ENCODE peak calls at places on chromosomes 16 and 17, in six cellular contexts. X, D, W, Y, I and B are unnamed samples.

GRCh38 chr16:64242510-64242909 is 879.4 kb downstream of the CDH11 start:
- DNase-seq in D (no peak), W (no peak), I (peak), X (no peak), Y (no peak), B (no peak)

GRCh38 chr16:363110-364090 is 6.9 kb downstream of the MRPL28 start:
- DNase-seq in X (no peak), D (no peak), W (no peak), Y (no peak), I (no peak), B (no peak)

GRCh38 chr17:75367312-75367711 is 38.2 kb downstream of the GRB2 start:
- DNase-seq in X (no peak), Y (no peak), W (no peak), I (no peak), D (peak), B (no peak)

GRCh38 chr17:30716461-30717289 is 107.8 kb downstream of the CRLF3 start:
- DNase-seq in I (no peak), W (no peak), Y (no peak), D (peak), X (no peak), B (no peak)

GRCh38 chr17:77328823-77329740 is 188.3 kb downstream of the SEC14L1 start:
- DNase-seq in I (peak), W (no peak), Y (no peak), X (no peak), D (no peak), B (no peak)

GRCh38 chr17:2798188-2798587 is 1.9 kb downstream of the RAP1GAP2 start:
- DNase-seq in X (no peak), D (no peak), Y (no peak), I (no peak), W (no peak), B (no peak)

GRCh38 chr17:21008516-21008915 is 34.3 kb downstream of the USP22 start:
- DNase-seq in I (no peak), Y (no peak), X (no peak), D (no peak), W (no peak), B (no peak)

GRCh38 chr17:54900457-54901229 is at the start of gene TOM1L1:
- DNase-seq in Y (peak), D (peak), I (peak), X (peak), W (no peak), B (no peak)

GRCh38 chr17:47465165-47465564 is 65.7 kb upstream of the NPEPPS start:
- DNase-seq in D (no peak), Y (no peak), I (no peak), X (no peak), W (no peak), B (no peak)

GRCh38 chr17:47633996-47634395 is 15.7 kb upstream of the KPNB1 start:
- DNase-seq in W (no peak), X (no peak), Y (no peak), D (no peak), I (no peak), B (no peak)

GRCh38 chr16:68367034-68367433 is 56.2 kb downstream of the PRMT7 start:
- DNase-seq in I (no peak), X (peak), W (peak), Y (peak), D (peak), B (no peak)

DNA sequence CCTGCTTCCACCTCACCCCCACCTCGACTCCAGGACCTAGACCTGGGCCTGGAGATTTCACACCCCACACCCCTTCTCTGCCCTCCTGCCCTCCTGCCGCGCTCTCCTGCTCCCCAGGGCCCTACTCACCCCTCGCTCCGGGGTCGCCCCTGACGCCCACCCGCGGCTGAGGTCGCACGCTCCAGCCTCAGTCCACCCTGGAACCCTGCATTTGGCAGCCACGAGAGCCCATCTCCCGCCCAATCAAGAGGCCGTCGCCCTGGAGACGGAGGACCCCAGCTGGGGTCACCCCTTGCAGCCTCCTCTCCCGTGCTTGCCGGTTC is 16.1 kb downstream of the TLE7 start:
- DNase-seq in I (no peak), D (no peak), W (no peak), X (no peak), Y (no peak), B (no peak)
- H3K4me3 ChIP-seq in I (no peak), D (peak), W (no peak), X (no peak), Y (peak), B (peak)

GRCh38 chr17:8725881-8726280 is 18.8 kb downstream of the CCDC42 start:
- DNase-seq in Y (no peak), W (no peak), D (no peak), I (no peak), X (no peak), B (no peak)

GRCh38 chr17:8726477-8726876 is 18.2 kb downstream of the CCDC42 start:
- DNase-seq in W (no peak), I (no peak), X (no peak), D (no peak), Y (no peak), B (no peak)

GRCh38 chr17:8728251-8728925 is 16.2 kb downstream of the CCDC42 start:
- DNase-seq in X (no peak), I (no peak), W (no peak), Y (no peak), D (no peak), B (no peak)

GRCh38 chr17:8728991-8729390 is 15.6 kb downstream of the CCDC42 start:
- DNase-seq in X (no peak), I (no peak), D (no peak), W (no peak), Y (no peak), B (no peak)

GRCh38 chr17:8726951-8727555 is 17.6 kb downstream of the CCDC42 start:
- DNase-seq in W (no peak), D (peak), Y (no peak), X (no peak), I (no peak), B (peak)
- H3K4me3 ChIP-seq in W (no peak), D (no peak), Y (no peak), X (no peak), I (no peak), B (no peak)

DNA sequence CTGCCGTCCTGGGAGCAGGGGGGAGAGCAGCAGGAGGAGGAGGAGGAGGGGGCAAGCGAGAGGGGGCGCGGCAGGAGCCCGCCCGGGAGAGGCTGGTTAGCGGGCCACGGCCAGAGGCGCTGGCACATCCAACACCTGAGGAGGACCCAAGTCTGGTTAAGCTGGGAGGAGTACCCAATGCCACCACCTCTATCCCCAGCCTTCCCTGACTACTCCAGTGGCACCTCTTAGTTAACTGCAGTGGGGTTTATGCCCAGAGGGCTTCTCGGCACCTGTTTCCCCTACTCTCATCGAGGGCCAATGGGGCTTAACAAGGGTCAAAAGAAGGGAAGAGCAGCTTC is 5.6 kb downstream of the PHOSPHO1 start:
- DNase-seq in Y (no peak), W (no peak), I (no peak), X (no peak), D (no peak), B (no peak)
- H3K4me3 ChIP-seq in Y (no peak), W (peak), I (peak), X (no peak), D (no peak), B (no peak)

GRCh38 chr17:36808181-36808661 is 129.1 kb upstream of the LHX1 start:
- DNase-seq in X (no peak), W (no peak), D (peak), I (no peak), Y (no peak), B (no peak)
- H3K4me3 ChIP-seq in X (no peak), W (no peak), D (no peak), I (no peak), Y (no peak), B (peak)